ENCODE peak calls at places on chromosome 15, in ten cellular contexts. I is breast epithelium, K is uterus, T is HCT116, S is A549, E is adrenal gland, U is GM12891, R is transverse colon, G is HepG2, O is prostate gland. F is an unnamed sample.
A peak's percentile ranks its signal among the peaks of the same experiment; 100 is the strongest.

GRCh38 chr15:84685304-84685703 is 27.3 kb upstream of the NMB start:
- DNase-seq in K (no peak), S (peak; percentile 82), T (peak; percentile 50), R (peak; percentile 13), O (no peak), U (no peak), G (no peak), I (no peak), E (peak; percentile 62), F (no peak)

GRCh38 chr15:41417812-41418211 is 917 bp downstream of the RTF1 start:
- DNase-seq in I (no peak), E (no peak), T (no peak), K (no peak), U (no peak), G (no peak), R (no peak), S (no peak), O (no peak), F (no peak)

GRCh38 chr15:42220216-42220615 is 12.1 kb upstream of the VPS39 start:
- DNase-seq in G (no peak), U (no peak), K (no peak), R (no peak), T (no peak), O (no peak), E (no peak), I (no peak), S (no peak), F (no peak)

GRCh38 chr15:38652998-38653397 is 88.4 kb upstream of the RASGRP1 start:
- DNase-seq in E (no peak), R (peak; percentile 41), K (no peak), T (no peak), G (no peak), O (no peak), S (no peak), U (no peak), I (no peak), F (no peak)

GRCh38 chr15:51576911-51577500 is 45.6 kb downstream of the DMXL2 start:
- DNase-seq in T (no peak), K (peak; percentile 54), R (no peak), E (no peak), O (no peak), U (no peak), I (no peak), S (no peak), G (no peak), F (no peak)

GRCh38 chr15:56871180-56871579 is 47.3 kb upstream of the TCF12 start:
- DNase-seq in T (peak; percentile 12), S (peak; percentile 53), E (no peak), O (no peak), U (no peak), K (no peak), R (no peak), I (no peak), G (peak; percentile 52), F (peak; percentile 11)

GRCh38 chr15:89330119-89330518 is 4.5 kb downstream of the POLG start:
- DNase-seq in O (no peak), R (peak; percentile 67), E (no peak), U (no peak), G (no peak), S (no peak), I (no peak), T (no peak), K (no peak), F (no peak)

GRCh38 chr15:79849789-79850188 is 47.0 kb downstream of the MTHFS start:
- DNase-seq in G (peak; percentile 12), T (no peak), R (no peak), E (peak; percentile 58), K (no peak), U (no peak), S (peak; percentile 63), O (peak; percentile 19), I (no peak), F (no peak)

GRCh38 chr15:26936502-26936901 is 34.5 kb upstream of the GABRG3 start:
- DNase-seq in T (no peak), R (no peak), G (no peak), E (no peak), I (no peak), O (no peak), K (no peak), S (no peak), U (no peak), F (no peak)

GRCh38 chr15:94780108-94780507 is 548.7 kb downstream of the MCTP2 start:
- DNase-seq in O (no peak), I (no peak), E (no peak), R (no peak), G (no peak), T (no peak), S (no peak), K (no peak), U (no peak), F (no peak)

GRCh38 chr15:51321316-51321715 is 17.1 kb downstream of the CYP19A1 start:
- DNase-seq in R (no peak), K (no peak), T (no peak), U (no peak), O (no peak), G (no peak), I (no peak), S (no peak), E (no peak), F (no peak)

GRCh38 chr15:98777426-98777825 is 129.1 kb downstream of the IGF1R start:
- DNase-seq in R (no peak), K (no peak), G (no peak), E (no peak), U (no peak), O (no peak), I (no peak), S (no peak), T (no peak), F (no peak)

GRCh38 chr15:98774756-98775497 is 126.6 kb downstream of the IGF1R start:
- DNase-seq in G (peak; percentile 35), U (no peak), K (no peak), I (no peak), S (no peak), T (no peak), O (peak; percentile 47), E (no peak), R (no peak), F (no peak)

GRCh38 chr15:98778263-98778959 is 130.1 kb downstream of the IGF1R start:
- DNase-seq in E (peak; percentile 80), T (no peak), G (no peak), U (no peak), O (no peak), K (no peak), S (no peak), I (no peak), R (no peak), F (no peak)

GRCh38 chr15:98775498-98776230 is 127.3 kb downstream of the IGF1R start:
- DNase-seq in U (no peak), S (no peak), K (no peak), O (no peak), E (no peak), T (no peak), I (no peak), R (no peak), G (no peak), F (no peak)

GRCh38 chr15:98776607-98777281 is 128.4 kb downstream of the IGF1R start:
- DNase-seq in O (no peak), U (peak; percentile 30), I (peak; percentile 71), S (no peak), R (no peak), E (peak; percentile 76), K (no peak), T (no peak), G (peak; percentile 78), F (no peak)
- TF ChIP-seq POLR2A in O (no peak), U (no peak), I (no peak), S (no peak), R (no peak), E (no peak), K (no peak), T (no peak), G (no peak), F (no peak)

GRCh38 chr15:68795298-68795848 is 25.3 kb downstream of the ANP32A start:
- DNase-seq in T (no peak), G (no peak), K (peak; percentile 85), U (peak; percentile 55), I (peak; percentile 97), E (peak; percentile 94), R (peak; percentile 90), S (no peak), O (peak; percentile 98), F (no peak)
- TF ChIP-seq POLR2A in T (no peak), G (no peak), K (peak; percentile 70), U (peak; percentile 68), I (peak; percentile 50), E (no peak), R (no peak), S (no peak), O (peak; percentile 77), F (no peak)

DNA sequence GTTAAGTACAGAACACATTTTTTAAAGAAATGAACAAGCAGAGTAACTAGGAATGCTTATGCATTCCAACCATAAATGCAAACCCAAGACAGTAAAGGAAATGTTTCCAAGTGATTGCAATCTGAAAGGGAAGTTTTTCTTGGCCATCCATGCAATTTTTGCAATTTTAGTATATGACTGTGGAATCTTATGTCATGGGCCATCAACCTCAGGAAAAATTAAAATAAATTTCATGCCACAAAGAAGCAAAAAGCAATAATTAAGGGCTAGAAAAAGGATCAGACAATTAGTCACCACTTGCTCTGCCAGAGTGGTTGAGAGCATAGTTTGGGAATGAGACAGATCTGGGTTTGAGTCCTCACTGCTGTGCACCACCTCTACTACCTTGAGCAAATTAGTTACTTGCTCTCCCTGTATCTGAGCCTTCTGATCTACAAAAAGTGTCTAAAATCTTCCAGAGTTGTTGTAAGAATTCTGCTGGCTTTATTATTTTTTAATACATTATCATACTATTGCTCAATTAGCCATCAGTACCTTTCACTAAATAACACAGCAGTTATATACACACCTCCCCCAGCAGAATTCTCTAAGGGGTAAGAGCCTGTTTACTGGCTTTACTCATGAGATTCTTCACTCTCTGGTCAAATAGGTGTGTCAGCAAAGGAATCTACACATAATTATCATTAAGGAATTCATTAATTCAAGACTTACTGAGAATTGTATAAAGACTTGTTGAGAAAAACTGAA is 49.8 kb upstream of the FBN1 start:
- DNase-seq in R (no peak), I (no peak), K (no peak), E (no peak), S (no peak), G (no peak), T (no peak), O (no peak), U (no peak), F (no peak)
- TF ChIP-seq POLR2A in R (no peak), I (no peak), K (no peak), E (no peak), S (no peak), G (no peak), T (no peak), O (no peak), U (no peak), F (no peak)

GRCh38 chr15:39896101-39896500 is 24.0 kb downstream of the GPR176 start:
- DNase-seq in G (no peak), E (no peak), T (no peak), U (no peak), R (no peak), I (no peak), O (no peak), S (no peak), K (no peak), F (no peak)
- TF ChIP-seq POLR2A in G (no peak), E (no peak), T (no peak), U (no peak), R (no peak), I (no peak), O (no peak), S (no peak), K (no peak), F (no peak)

GRCh38 chr15:73985101-73985873 is 6.8 kb downstream of the STOML1 start:
- DNase-seq in K (no peak), G (no peak), I (no peak), O (no peak), R (peak; percentile 44), S (no peak), T (no peak), E (peak; percentile 50), U (no peak), F (no peak)
- TF ChIP-seq POLR2A in K (no peak), G (no peak), I (no peak), O (no peak), R (no peak), S (no peak), T (no peak), E (no peak), U (no peak), F (no peak)

F was measured in H54.